ENCODE peak calls at places on chromosomes 5 and 9, in four cellular contexts. One of them, this sample, is unnamed.

GRCh38 chr5:154486427-154486866 is 8.4 kb upstream of the HAND1 start:
- DNase-seq in neural crest cell: no peak
- DNase-seq in HCT116: no peak
- DNase-seq in cardiac muscle cell: no peak
- DNase-seq in this sample: no peak

GRCh38 chr5:81393430-81393782 is 528 bp downstream of the ACOT12 start:
- DNase-seq in neural crest cell: no peak
- DNase-seq in HCT116: no peak
- DNase-seq in cardiac muscle cell: no peak
- DNase-seq in this sample: no peak

GRCh38 chr9:135228345-135228982 is 141.0 kb downstream of the OLFM1 start:
- DNase-seq in HCT116: no peak
- DNase-seq in neural crest cell: no peak
- DNase-seq in cardiac muscle cell: no peak
- DNase-seq in this sample: peak

GRCh38 chr5:169876376-169876775 is 103.9 kb downstream of the INSYN2B start:
- DNase-seq in neural crest cell: no peak
- DNase-seq in cardiac muscle cell: peak
- DNase-seq in HCT116: no peak
- DNase-seq in this sample: no peak

GRCh38 chr5:73789851-73790281 is 163.9 kb downstream of the ARHGEF28 start:
- DNase-seq in HCT116: no peak
- DNase-seq in neural crest cell: no peak
- DNase-seq in cardiac muscle cell: peak
- DNase-seq in this sample: no peak

GRCh38 chr5:131659841-131660240 is 24.8 kb upstream of the RAPGEF6 start:
- DNase-seq in cardiac muscle cell: no peak
- DNase-seq in HCT116: no peak
- DNase-seq in neural crest cell: no peak
- DNase-seq in this sample: no peak

GRCh38 chr9:135408676-135409254 is 70.8 kb upstream of the PPP1R26 start:
- DNase-seq in neural crest cell: no peak
- DNase-seq in HCT116: no peak
- DNase-seq in cardiac muscle cell: no peak
- DNase-seq in this sample: no peak

GRCh38 chr9:123544007-123544827 is 188.2 kb downstream of the CRB2 start:
- DNase-seq in cardiac muscle cell: peak
- DNase-seq in neural crest cell: peak
- DNase-seq in HCT116: peak
- DNase-seq in this sample: no peak

GRCh38 chr9:121945281-121945680 is 147.8 kb downstream of the TTLL11 start:
- DNase-seq in neural crest cell: no peak
- DNase-seq in cardiac muscle cell: no peak
- DNase-seq in HCT116: no peak
- DNase-seq in this sample: no peak

GRCh38 chr5:137649228-137649890 is 86.5 kb downstream of the KLHL3 start:
- DNase-seq in HCT116: no peak
- DNase-seq in cardiac muscle cell: peak
- DNase-seq in neural crest cell: no peak
- DNase-seq in this sample: no peak

GRCh38 chr5:138989720-138990119 is 114.6 kb upstream of the LRRTM2 start:
- DNase-seq in neural crest cell: no peak
- DNase-seq in cardiac muscle cell: peak
- DNase-seq in HCT116: no peak
- DNase-seq in this sample: peak

GRCh38 chr5:96193946-96194345 is 232.3 kb upstream of the ELL2 start:
- DNase-seq in cardiac muscle cell: no peak
- DNase-seq in HCT116: no peak
- DNase-seq in neural crest cell: no peak
- DNase-seq in this sample: no peak

GRCh38 chr5:96194597-96194996 is 232.9 kb upstream of the ELL2 start:
- DNase-seq in neural crest cell: no peak
- DNase-seq in cardiac muscle cell: no peak
- DNase-seq in HCT116: no peak
- DNase-seq in this sample: no peak

GRCh38 chr5:96189987-96190386 is 228.3 kb upstream of the ELL2 start:
- DNase-seq in cardiac muscle cell: no peak
- DNase-seq in neural crest cell: no peak
- DNase-seq in HCT116: no peak
- DNase-seq in this sample: no peak

GRCh38 chr5:96187309-96188027 is 225.8 kb upstream of the ELL2 start:
- DNase-seq in HCT116: no peak
- DNase-seq in neural crest cell: no peak
- DNase-seq in cardiac muscle cell: no peak
- DNase-seq in this sample: no peak

DNA sequence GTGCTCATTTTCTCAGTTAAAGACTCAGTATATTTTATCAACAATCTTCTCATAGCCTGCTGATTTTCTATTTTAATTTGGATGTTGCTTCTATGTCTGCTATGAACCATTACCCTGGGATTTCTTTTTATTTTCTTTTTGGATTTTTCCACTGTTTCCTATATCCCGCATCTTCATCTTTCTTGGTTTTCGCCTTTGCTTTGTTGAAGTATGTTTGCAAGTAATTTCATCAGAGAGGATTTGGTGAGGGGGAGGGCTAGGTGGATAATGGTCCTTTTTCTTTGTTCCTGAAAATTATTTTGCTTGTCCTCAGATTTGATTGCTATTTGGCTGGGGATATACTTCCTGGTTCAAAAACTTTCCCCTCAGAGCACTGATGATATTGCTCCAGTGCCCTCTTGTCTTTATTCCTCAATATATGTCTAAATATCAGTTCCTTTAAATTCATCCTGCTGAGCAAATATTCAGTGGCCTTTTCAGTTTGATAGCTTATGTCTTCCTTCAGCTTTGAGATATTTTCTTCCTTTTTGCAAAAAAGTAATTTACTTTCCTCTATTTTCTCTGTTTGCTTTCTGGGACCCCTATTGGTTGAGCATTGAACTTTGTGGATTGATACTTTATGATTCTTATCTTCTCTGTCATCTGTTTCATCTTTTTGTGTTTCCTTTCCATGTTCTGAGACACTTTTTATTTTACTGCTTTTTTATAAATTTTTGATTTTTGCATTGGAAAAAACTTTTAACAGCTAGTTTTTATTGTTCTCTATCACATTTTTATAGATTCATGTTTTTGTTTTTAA is 227.6 kb upstream of the ELL2 start:
- DNase-seq in cardiac muscle cell: no peak
- DNase-seq in neural crest cell: no peak
- DNase-seq in HCT116: no peak
- DNase-seq in this sample: no peak
- TF ChIP-seq CTCF in cardiac muscle cell: no peak
- TF ChIP-seq CTCF in neural crest cell: no peak
- TF ChIP-seq CTCF in HCT116: no peak
- TF ChIP-seq CTCF in this sample: no peak

GRCh38 chr5:157312492-157312891 is 46.6 kb downstream of the CYFIP2 start:
- DNase-seq in neural crest cell: peak
- DNase-seq in HCT116: peak
- DNase-seq in cardiac muscle cell: peak
- DNase-seq in this sample: peak
- TF ChIP-seq CTCF in neural crest cell: peak
- TF ChIP-seq CTCF in HCT116: peak
- TF ChIP-seq CTCF in cardiac muscle cell: peak
- TF ChIP-seq CTCF in this sample: no peak

DNA sequence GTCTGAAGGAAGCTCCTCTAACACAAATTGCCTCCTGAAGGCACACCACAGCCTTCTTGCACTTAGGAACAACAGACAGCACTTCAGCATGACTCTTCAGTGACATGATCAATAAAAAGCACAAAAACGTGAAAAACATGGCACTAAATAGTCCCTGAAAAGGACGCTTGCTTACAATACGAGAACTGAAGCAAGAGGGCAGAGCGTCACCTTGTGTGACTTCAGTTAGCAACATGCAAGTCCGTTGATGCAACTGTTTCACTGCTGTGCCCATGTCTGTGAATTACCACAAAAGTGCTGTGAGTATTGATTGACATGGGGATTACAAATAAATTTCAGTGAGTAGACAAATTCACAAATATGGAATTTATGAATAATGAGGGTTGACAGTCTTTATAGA is 219.9 kb upstream of the GAS1 start:
- DNase-seq in neural crest cell: no peak
- DNase-seq in cardiac muscle cell: no peak
- DNase-seq in HCT116: no peak
- DNase-seq in this sample: no peak
- TF ChIP-seq CTCF in neural crest cell: no peak
- TF ChIP-seq CTCF in cardiac muscle cell: no peak
- TF ChIP-seq CTCF in HCT116: no peak
- TF ChIP-seq CTCF in this sample: no peak

DNA sequence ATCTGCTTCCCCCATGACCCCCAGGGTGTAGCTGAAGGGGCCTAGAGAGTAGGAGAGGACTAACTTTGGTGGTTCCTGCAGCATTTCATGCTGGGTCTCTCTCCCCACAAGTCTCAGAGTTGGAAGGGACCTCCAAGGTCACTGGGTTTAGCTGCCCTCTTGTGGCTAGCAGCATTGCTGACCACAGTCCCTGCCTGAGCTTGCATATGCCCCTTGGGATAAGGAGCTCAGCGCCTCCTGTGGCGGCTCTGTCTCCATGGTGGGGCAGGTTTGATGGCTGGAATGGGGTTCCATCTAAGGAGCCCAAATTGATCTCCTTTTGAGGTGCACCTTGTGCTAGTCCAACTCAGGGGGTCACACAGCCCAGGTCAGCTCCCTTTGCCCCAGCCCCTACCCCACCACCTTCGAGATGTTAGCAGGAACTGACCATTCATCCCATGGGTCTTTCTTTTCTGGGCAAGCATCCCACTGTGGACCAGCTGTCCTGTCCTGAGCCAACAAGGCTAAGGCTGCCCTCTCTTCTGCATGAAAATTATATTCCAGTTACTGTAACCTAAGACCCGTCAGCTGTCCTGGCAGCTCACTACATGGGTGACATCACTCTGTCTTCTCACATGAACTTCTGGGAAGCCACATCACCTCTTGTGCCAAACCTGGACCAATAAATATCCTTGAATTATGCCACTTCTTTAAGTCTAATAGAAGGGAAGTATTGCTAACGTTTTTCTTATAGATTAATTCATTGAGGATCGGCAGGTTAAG is 196.2 kb downstream of the HSPA4 start:
- DNase-seq in cardiac muscle cell: peak
- DNase-seq in HCT116: peak
- DNase-seq in neural crest cell: peak
- DNase-seq in this sample: peak
- TF ChIP-seq CTCF in cardiac muscle cell: peak
- TF ChIP-seq CTCF in HCT116: peak
- TF ChIP-seq CTCF in neural crest cell: peak
- TF ChIP-seq CTCF in this sample: peak

GRCh38 chr9:104808030-104808614 is 44.2 kb downstream of the NIPSNAP3B start:
- DNase-seq in neural crest cell: no peak
- DNase-seq in cardiac muscle cell: peak
- DNase-seq in HCT116: no peak
- DNase-seq in this sample: no peak
- TF ChIP-seq CTCF in neural crest cell: peak
- TF ChIP-seq CTCF in cardiac muscle cell: peak
- TF ChIP-seq CTCF in HCT116: no peak
- TF ChIP-seq CTCF in this sample: no peak

DNA sequence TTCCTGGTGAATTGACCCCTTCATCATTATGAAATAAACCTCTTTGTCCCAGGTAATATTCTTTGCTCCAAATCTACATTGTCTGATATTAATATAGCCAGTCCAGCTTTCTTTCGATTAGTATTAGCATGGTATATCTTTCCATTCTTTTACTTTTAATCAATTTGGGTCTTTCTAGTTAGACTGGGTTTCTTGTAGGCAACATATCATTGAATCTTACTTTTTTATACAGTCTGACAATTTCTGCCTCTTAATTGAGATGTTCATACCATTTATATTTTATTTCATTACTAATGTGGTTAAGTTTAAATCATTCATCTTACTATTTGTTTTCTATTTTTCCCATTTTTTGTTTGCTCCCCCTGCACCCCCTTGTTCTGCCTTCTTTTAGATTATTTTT is 61.7 kb upstream of the LIFR start:
- DNase-seq in neural crest cell: no peak
- DNase-seq in HCT116: no peak
- DNase-seq in cardiac muscle cell: no peak
- DNase-seq in this sample: no peak
- TF ChIP-seq CTCF in neural crest cell: no peak
- TF ChIP-seq CTCF in HCT116: no peak
- TF ChIP-seq CTCF in cardiac muscle cell: no peak
- TF ChIP-seq CTCF in this sample: no peak

DNA sequence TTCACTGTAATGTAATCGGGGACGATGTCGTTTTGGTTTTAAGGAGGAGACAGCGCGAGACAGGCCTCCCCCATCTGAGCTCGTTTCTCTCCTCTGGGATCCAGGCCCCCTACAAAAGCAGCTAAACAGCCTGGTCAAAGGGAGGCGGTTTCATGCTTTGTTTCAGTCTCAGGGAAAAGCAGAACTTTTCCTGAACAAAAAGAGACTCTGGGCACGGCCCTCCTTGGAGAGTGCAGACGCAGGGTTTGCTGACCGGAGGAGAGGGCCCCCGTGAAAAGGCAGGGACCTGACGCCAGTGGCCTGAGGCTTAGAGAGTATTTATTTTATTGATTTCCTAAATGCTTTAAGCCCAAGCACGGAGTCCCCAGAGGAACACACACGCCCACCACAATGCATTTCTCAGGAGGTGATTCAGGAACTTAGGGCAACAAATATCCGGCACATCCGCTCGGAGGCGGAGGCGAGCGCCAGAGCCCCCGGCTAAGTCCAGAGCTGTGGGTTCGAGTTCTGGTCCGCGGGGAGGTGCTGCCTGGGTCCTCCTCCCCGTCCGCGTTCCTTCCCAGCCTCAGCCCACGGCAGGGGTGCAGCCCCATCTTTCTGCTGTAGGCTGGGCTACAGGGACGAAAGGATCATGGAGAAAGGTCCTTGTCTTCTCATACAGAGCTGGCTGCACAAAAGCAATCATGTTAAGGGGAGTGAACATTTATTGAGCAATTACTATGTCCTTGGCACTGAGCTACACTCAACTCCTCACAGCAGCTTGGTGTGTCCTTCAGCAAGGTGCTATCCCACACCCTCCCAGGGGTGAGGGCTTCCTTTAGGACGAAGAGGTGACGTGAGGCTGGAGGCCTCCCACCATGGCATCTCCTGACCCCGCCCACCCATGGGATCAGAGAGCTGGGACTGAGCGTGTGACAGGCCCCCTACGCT is 40.0 kb downstream of the PTGES start:
- DNase-seq in cardiac muscle cell: peak
- DNase-seq in HCT116: no peak
- DNase-seq in neural crest cell: no peak
- DNase-seq in this sample: no peak
- TF ChIP-seq CTCF in cardiac muscle cell: no peak
- TF ChIP-seq CTCF in HCT116: no peak
- TF ChIP-seq CTCF in neural crest cell: no peak
- TF ChIP-seq CTCF in this sample: no peak

GRCh38 chr9:88590558-88591146 is 55.7 kb downstream of the NXNL2 start:
- DNase-seq in neural crest cell: no peak
- DNase-seq in HCT116: no peak
- DNase-seq in cardiac muscle cell: no peak
- DNase-seq in this sample: no peak
- TF ChIP-seq CTCF in neural crest cell: no peak
- TF ChIP-seq CTCF in HCT116: peak
- TF ChIP-seq CTCF in cardiac muscle cell: no peak
- TF ChIP-seq CTCF in this sample: no peak

This sample was measured in pancreas.